ENCODE peak calls at places on chromosomes 4 and X, in nine cellular contexts. A, Z, J, M, S, U, D, T and Q are unnamed samples.

GRCh38 chr4:170004656-170005250 is 21.4 kb downstream of the MFAP3L start:
- DNase-seq in S (no peak), T (no peak), M (no peak), D (no peak), U (no peak), J (no peak), A (no peak), Z (no peak), Q (no peak)

GRCh38 chr4:26566027-26566578 is 17.8 kb upstream of the TBC1D19 start:
- DNase-seq in S (no peak), Z (no peak), U (no peak), A (no peak), M (no peak), J (no peak), T (no peak), D (no peak), Q (no peak)

GRCh38 chr4:147853706-147854105 is 121.8 kb downstream of the ARHGAP10 start:
- DNase-seq in D (no peak), M (no peak), T (no peak), J (peak), Z (no peak), S (no peak), A (no peak), U (no peak), Q (no peak)

GRCh38 chr4:121375262-121375661 is 5.6 kb downstream of the QRFPR start:
- DNase-seq in S (no peak), J (no peak), M (no peak), U (no peak), A (no peak), Z (no peak), D (no peak), T (no peak), Q (no peak)

GRCh38 chr4:88573995-88574394 is 18.3 kb upstream of the HERC3 start:
- DNase-seq in A (no peak), J (no peak), Z (no peak), D (no peak), U (no peak), M (no peak), T (no peak), S (no peak), Q (no peak)

GRCh38 chr4:183364025-183364424 is 41.8 kb upstream of the CLDN24 start:
- DNase-seq in S (no peak), A (no peak), J (no peak), T (no peak), M (no peak), Z (no peak), U (no peak), D (no peak), Q (no peak)

GRCh38 chrX:12820737-12821136 is 29.5 kb downstream of the PRPS2 start:
- DNase-seq in D (no peak), T (no peak), A (no peak), U (no peak), Z (no peak), S (no peak), M (no peak), J (no peak), Q (no peak)

GRCh38 chrX:55489315-55490009 is at the start of gene USP51:
- DNase-seq in A (peak), U (no peak), J (no peak), Z (no peak), T (peak), S (peak), D (no peak), M (no peak), Q (peak)

GRCh38 chr4:3637326-3638016 is 105.2 kb upstream of the LRPAP1 start:
- DNase-seq in A (no peak), S (no peak), U (no peak), M (no peak), J (no peak), T (no peak), D (no peak), Z (no peak), Q (no peak)

GRCh38 chr4:101198741-101199339 is 148.5 kb downstream of the PPP3CA start:
- DNase-seq in T (no peak), A (no peak), U (no peak), Z (peak), S (no peak), D (no peak), M (no peak), J (no peak), Q (no peak)

GRCh38 chr4:140140566-140140965 is 13.4 kb downstream of the MAML3 start:
- DNase-seq in A (no peak), U (no peak), J (no peak), T (no peak), M (no peak), Z (no peak), S (no peak), D (no peak), Q (no peak)

GRCh38 chrX:11319689-11320302 is 26.6 kb downstream of the AMELX start:
- DNase-seq in T (no peak), S (no peak), A (no peak), J (no peak), D (no peak), U (no peak), Z (no peak), M (no peak), Q (no peak)

GRCh38 chr4:1802151-1802715 is 9.1 kb downstream of the FGFR3 start:
- DNase-seq in U (no peak), A (no peak), D (no peak), M (no peak), J (no peak), T (no peak), Z (no peak), S (no peak), Q (no peak)

GRCh38 chr4:55661398-55662056 is 25.4 kb upstream of the NMU start:
- DNase-seq in U (no peak), J (no peak), Z (no peak), A (no peak), T (no peak), S (no peak), M (no peak), D (no peak), Q (peak)

GRCh38 chr4:87839309-87839946 is 6.7 kb downstream of the MEPE start:
- DNase-seq in T (no peak), A (no peak), J (no peak), D (no peak), U (no peak), Z (no peak), S (peak), M (no peak), Q (no peak)

GRCh38 chr4:26201119-26201518 is 119.7 kb upstream of the RBPJ start:
- DNase-seq in D (no peak), T (no peak), M (no peak), J (no peak), Z (no peak), S (no peak), U (no peak), A (no peak), Q (no peak)

GRCh38 chr4:139025841-139026240 is 10.3 kb downstream of the NOCT start:
- DNase-seq in M (no peak), A (no peak), D (no peak), S (no peak), J (no peak), U (no peak), T (no peak), Z (no peak), Q (no peak)